ENCODE peak calls at places on chromosomes 13 and 19, in six cellular contexts. One of them, this sample, is unnamed.

GRCh38 chr13:37995052-37995451 is 125.5 kb upstream of the TRPC4 start:
- DNase-seq in neural progenitor cell: peak
- DNase-seq in H9: no peak
- DNase-seq in PC-3: no peak
- DNase-seq in colonic mucosa: no peak
- DNase-seq in foreskin fibroblast: peak
- DNase-seq in this sample: no peak

GRCh38 chr19:17944301-17944700 is 11.5 kb downstream of the CCDC124 start:
- DNase-seq in neural progenitor cell: no peak
- DNase-seq in H9: no peak
- DNase-seq in PC-3: peak
- DNase-seq in colonic mucosa: no peak
- DNase-seq in foreskin fibroblast: peak
- DNase-seq in this sample: peak

GRCh38 chr19:43782311-43782660 is 1.5 kb upstream of the KCNN4 start:
- DNase-seq in neural progenitor cell: no peak
- DNase-seq in H9: no peak
- DNase-seq in PC-3: no peak
- DNase-seq in colonic mucosa: no peak
- DNase-seq in foreskin fibroblast: no peak
- DNase-seq in this sample: no peak

GRCh38 chr19:55376381-55376933 is at the start of gene TMEM190:
- DNase-seq in neural progenitor cell: peak
- DNase-seq in H9: peak
- DNase-seq in PC-3: no peak
- DNase-seq in colonic mucosa: no peak
- DNase-seq in foreskin fibroblast: no peak
- DNase-seq in this sample: no peak

GRCh38 chr13:44271031-44271433 is 102.6 kb upstream of the SERP2 start:
- DNase-seq in neural progenitor cell: no peak
- DNase-seq in H9: no peak
- DNase-seq in PC-3: peak
- DNase-seq in colonic mucosa: no peak
- DNase-seq in foreskin fibroblast: peak
- DNase-seq in this sample: peak

GRCh38 chr19:55353803-55354697 is 469 bp downstream of the COX6B2 start:
- DNase-seq in neural progenitor cell: peak
- DNase-seq in H9: peak
- DNase-seq in PC-3: peak
- DNase-seq in colonic mucosa: peak
- DNase-seq in foreskin fibroblast: peak
- DNase-seq in this sample: peak

GRCh38 chr13:54573186-54573585 is 1544.6 kb downstream of the OLFM4 start:
- DNase-seq in neural progenitor cell: no peak
- DNase-seq in H9: peak
- DNase-seq in PC-3: no peak
- DNase-seq in colonic mucosa: no peak
- DNase-seq in foreskin fibroblast: no peak
- DNase-seq in this sample: no peak

GRCh38 chr19:30783936-30784335 is 411.8 kb downstream of the ZNF536 start:
- DNase-seq in neural progenitor cell: no peak
- DNase-seq in H9: no peak
- DNase-seq in PC-3: no peak
- DNase-seq in colonic mucosa: no peak
- DNase-seq in foreskin fibroblast: no peak
- DNase-seq in this sample: no peak

GRCh38 chr19:56155124-56155687 is 14.1 kb downstream of the ZNF444 start:
- DNase-seq in neural progenitor cell: peak
- DNase-seq in H9: peak
- DNase-seq in PC-3: no peak
- DNase-seq in colonic mucosa: no peak
- DNase-seq in foreskin fibroblast: no peak
- DNase-seq in this sample: no peak

GRCh38 chr19:34904521-34904845 is 22.2 kb upstream of the ZNF30 start:
- DNase-seq in neural progenitor cell: no peak
- DNase-seq in H9: no peak
- DNase-seq in PC-3: no peak
- DNase-seq in colonic mucosa: no peak
- DNase-seq in foreskin fibroblast: no peak
- DNase-seq in this sample: no peak
- TF ChIP-seq CTCF in neural progenitor cell: no peak
- TF ChIP-seq CTCF in H9: peak
- TF ChIP-seq CTCF in PC-3: no peak
- TF ChIP-seq CTCF in colonic mucosa: no peak
- TF ChIP-seq CTCF in foreskin fibroblast: no peak
- TF ChIP-seq CTCF in this sample: no peak

GRCh38 chr19:11377756-11378155 is 3.3 kb downstream of the SWSAP1 start:
- DNase-seq in neural progenitor cell: no peak
- DNase-seq in H9: no peak
- DNase-seq in PC-3: peak
- DNase-seq in colonic mucosa: no peak
- DNase-seq in foreskin fibroblast: peak
- DNase-seq in this sample: peak

GRCh38 chr19:11379857-11380350 is 4.2 kb downstream of the EPOR start:
- DNase-seq in neural progenitor cell: no peak
- DNase-seq in H9: no peak
- DNase-seq in PC-3: peak
- DNase-seq in colonic mucosa: no peak
- DNase-seq in foreskin fibroblast: no peak
- DNase-seq in this sample: no peak

GRCh38 chr19:11380653-11381534 is 3.2 kb downstream of the EPOR start:
- DNase-seq in neural progenitor cell: peak
- DNase-seq in H9: peak
- DNase-seq in PC-3: peak
- DNase-seq in colonic mucosa: peak
- DNase-seq in foreskin fibroblast: peak
- DNase-seq in this sample: peak

GRCh38 chr19:11377237-11377636 is 2.8 kb downstream of the SWSAP1 start:
- DNase-seq in neural progenitor cell: no peak
- DNase-seq in H9: no peak
- DNase-seq in PC-3: peak
- DNase-seq in colonic mucosa: no peak
- DNase-seq in foreskin fibroblast: peak
- DNase-seq in this sample: peak

GRCh38 chr19:11378319-11379189 is 4.1 kb downstream of the SWSAP1 start:
- DNase-seq in neural progenitor cell: peak
- DNase-seq in H9: peak
- DNase-seq in PC-3: peak
- DNase-seq in colonic mucosa: peak
- DNase-seq in foreskin fibroblast: peak
- DNase-seq in this sample: peak
- TF ChIP-seq CTCF in neural progenitor cell: peak
- TF ChIP-seq CTCF in H9: peak
- TF ChIP-seq CTCF in PC-3: peak
- TF ChIP-seq CTCF in colonic mucosa: peak
- TF ChIP-seq CTCF in foreskin fibroblast: peak
- TF ChIP-seq CTCF in this sample: peak

DNA sequence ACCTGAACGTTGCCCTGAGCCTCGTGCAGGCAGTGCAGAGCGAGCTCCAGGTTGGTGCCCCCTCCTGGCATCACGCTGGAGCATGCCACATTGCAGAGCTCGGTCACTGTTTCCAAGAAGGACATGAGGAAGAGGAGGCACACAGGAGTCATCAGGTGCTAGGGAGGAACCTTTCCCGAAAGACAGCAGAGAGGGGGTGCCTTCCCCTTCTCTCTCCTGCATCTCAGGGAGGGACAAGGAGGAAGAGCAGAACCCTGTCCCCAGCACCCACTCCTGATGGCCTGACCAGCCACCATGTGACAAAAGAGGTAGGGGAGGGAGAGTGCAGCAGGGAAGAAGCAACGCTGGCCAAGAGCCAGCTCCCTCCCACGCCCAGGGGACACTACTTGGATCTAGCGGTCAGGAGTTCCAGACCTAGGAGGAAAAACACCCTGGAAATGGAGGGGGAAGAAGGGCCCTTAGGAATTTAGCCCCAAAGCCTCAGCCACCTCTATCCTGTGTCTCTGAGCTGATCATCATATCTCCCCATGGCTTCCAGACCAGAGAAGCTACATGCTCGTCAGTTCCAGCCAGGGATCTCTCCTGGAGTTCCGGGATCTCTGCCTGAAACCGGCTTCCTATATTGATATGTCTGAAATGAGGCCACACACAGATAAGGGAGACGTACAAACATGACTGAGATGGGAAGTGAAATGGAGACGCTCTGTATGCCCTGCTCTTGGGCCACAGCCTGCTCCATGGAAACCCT is 17.0 kb upstream of the NAPA start:
- DNase-seq in neural progenitor cell: no peak
- DNase-seq in H9: no peak
- DNase-seq in PC-3: no peak
- DNase-seq in colonic mucosa: no peak
- DNase-seq in foreskin fibroblast: no peak
- DNase-seq in this sample: no peak
- TF ChIP-seq CTCF in neural progenitor cell: no peak
- TF ChIP-seq CTCF in H9: no peak
- TF ChIP-seq CTCF in PC-3: no peak
- TF ChIP-seq CTCF in colonic mucosa: no peak
- TF ChIP-seq CTCF in foreskin fibroblast: no peak
- TF ChIP-seq CTCF in this sample: no peak

GRCh38 chr19:58217607-58218391 is 10.9 kb upstream of the ZNF544 start:
- DNase-seq in neural progenitor cell: no peak
- DNase-seq in H9: no peak
- DNase-seq in PC-3: no peak
- DNase-seq in colonic mucosa: no peak
- DNase-seq in foreskin fibroblast: no peak
- DNase-seq in this sample: no peak

GRCh38 chr19:58217069-58217481 is 11.6 kb upstream of the ZNF544 start:
- DNase-seq in neural progenitor cell: no peak
- DNase-seq in H9: peak
- DNase-seq in PC-3: no peak
- DNase-seq in colonic mucosa: no peak
- DNase-seq in foreskin fibroblast: no peak
- DNase-seq in this sample: no peak

GRCh38 chr19:58209577-58209976 is 19.1 kb upstream of the ZNF544 start:
- DNase-seq in neural progenitor cell: no peak
- DNase-seq in H9: no peak
- DNase-seq in PC-3: no peak
- DNase-seq in colonic mucosa: no peak
- DNase-seq in foreskin fibroblast: no peak
- DNase-seq in this sample: no peak

GRCh38 chr19:58212336-58213074 is 16.2 kb upstream of the ZNF544 start:
- DNase-seq in neural progenitor cell: no peak
- DNase-seq in H9: no peak
- DNase-seq in PC-3: no peak
- DNase-seq in colonic mucosa: no peak
- DNase-seq in foreskin fibroblast: peak
- DNase-seq in this sample: peak

GRCh38 chr19:58213075-58213369 is 15.7 kb upstream of the ZNF544 start:
- DNase-seq in neural progenitor cell: no peak
- DNase-seq in H9: no peak
- DNase-seq in PC-3: no peak
- DNase-seq in colonic mucosa: no peak
- DNase-seq in foreskin fibroblast: no peak
- DNase-seq in this sample: no peak
- TF ChIP-seq CTCF in neural progenitor cell: no peak
- TF ChIP-seq CTCF in H9: no peak
- TF ChIP-seq CTCF in PC-3: no peak
- TF ChIP-seq CTCF in colonic mucosa: no peak
- TF ChIP-seq CTCF in foreskin fibroblast: no peak
- TF ChIP-seq CTCF in this sample: no peak

GRCh38 chr19:16778796-16779411 is 50.3 kb upstream of the SIN3B start:
- DNase-seq in neural progenitor cell: peak
- DNase-seq in H9: peak
- DNase-seq in PC-3: peak
- DNase-seq in colonic mucosa: peak
- DNase-seq in foreskin fibroblast: peak
- DNase-seq in this sample: peak
- TF ChIP-seq CTCF in neural progenitor cell: peak
- TF ChIP-seq CTCF in H9: peak
- TF ChIP-seq CTCF in PC-3: peak
- TF ChIP-seq CTCF in colonic mucosa: peak
- TF ChIP-seq CTCF in foreskin fibroblast: peak
- TF ChIP-seq CTCF in this sample: peak

GRCh38 chr13:29803221-29803620 is 47.2 kb downstream of the UBL3 start:
- DNase-seq in neural progenitor cell: no peak
- DNase-seq in H9: no peak
- DNase-seq in PC-3: no peak
- DNase-seq in colonic mucosa: no peak
- DNase-seq in foreskin fibroblast: no peak
- DNase-seq in this sample: no peak

GRCh38 chr13:29800687-29801086 is 49.7 kb downstream of the UBL3 start:
- DNase-seq in neural progenitor cell: peak
- DNase-seq in H9: peak
- DNase-seq in PC-3: no peak
- DNase-seq in colonic mucosa: no peak
- DNase-seq in foreskin fibroblast: no peak
- DNase-seq in this sample: no peak

GRCh38 chr13:29801102-29801501 is 49.3 kb downstream of the UBL3 start:
- DNase-seq in neural progenitor cell: no peak
- DNase-seq in H9: no peak
- DNase-seq in PC-3: no peak
- DNase-seq in colonic mucosa: no peak
- DNase-seq in foreskin fibroblast: no peak
- DNase-seq in this sample: no peak

GRCh38 chr13:29802621-29803020 is 47.8 kb downstream of the UBL3 start:
- DNase-seq in neural progenitor cell: no peak
- DNase-seq in H9: no peak
- DNase-seq in PC-3: no peak
- DNase-seq in colonic mucosa: no peak
- DNase-seq in foreskin fibroblast: peak
- DNase-seq in this sample: peak

DNA sequence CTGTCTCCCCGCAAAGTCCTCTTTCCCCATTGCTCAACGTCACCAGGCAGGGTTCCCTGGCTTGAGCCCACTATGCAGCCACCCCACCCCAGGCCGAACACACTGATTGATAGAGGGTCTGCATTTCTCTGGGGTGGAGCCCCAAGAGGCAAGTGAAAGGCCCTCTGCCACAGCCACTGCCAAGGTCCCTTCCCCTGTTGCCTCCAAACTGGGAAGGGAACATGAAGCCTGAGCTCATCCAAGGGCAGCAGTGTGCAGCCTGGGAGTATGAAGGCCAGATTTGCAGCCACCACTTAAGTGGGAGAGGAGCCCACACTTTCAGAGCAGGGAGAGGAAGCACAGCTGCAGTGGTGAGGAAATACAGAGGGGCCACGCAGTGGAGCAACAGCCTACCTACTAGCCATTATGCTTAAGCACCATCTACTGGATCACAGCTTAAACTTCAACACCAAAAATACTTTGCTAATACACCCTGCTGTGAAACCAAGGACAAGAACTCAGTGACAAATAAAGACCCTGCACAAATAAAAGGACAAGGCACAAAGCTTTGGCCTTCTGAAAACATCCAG is 48.6 kb downstream of the UBL3 start:
- DNase-seq in neural progenitor cell: no peak
- DNase-seq in H9: no peak
- DNase-seq in PC-3: no peak
- DNase-seq in colonic mucosa: no peak
- DNase-seq in foreskin fibroblast: no peak
- DNase-seq in this sample: no peak
- TF ChIP-seq CTCF in neural progenitor cell: no peak
- TF ChIP-seq CTCF in H9: no peak
- TF ChIP-seq CTCF in PC-3: no peak
- TF ChIP-seq CTCF in colonic mucosa: no peak
- TF ChIP-seq CTCF in foreskin fibroblast: no peak
- TF ChIP-seq CTCF in this sample: no peak

This sample was measured in epithelial cell of esophagus.